ENCODE peak calls at places on chromosomes 6 and 20, in four cellular contexts. V is COR-L47; S is CD8-positive, alpha-beta T cell; Y is HCEC 1CT. K is an unnamed sample.

GRCh38 chr6:6676910-6677441 is 88.5 kb downstream of the LY86 start:
- DNase-seq in V (peak), S (peak), Y (peak), K (peak)

GRCh38 chr6:25279748-25280616 is 808 bp downstream of the CARMIL1 start:
- DNase-seq in V (peak), S (no peak), Y (no peak), K (no peak)

GRCh38 chr6:121442591-121442990 is 7.1 kb downstream of the GJA1 start:
- DNase-seq in V (no peak), S (no peak), Y (no peak), K (no peak)

GRCh38 chr20:53739799-53740785 is 146.5 kb upstream of the ZNF217 start:
- DNase-seq in V (no peak), S (no peak), Y (no peak), K (no peak)

GRCh38 chr6:169652896-169653295 is 48.9 kb downstream of the WDR27 start:
- DNase-seq in V (no peak), S (no peak), Y (no peak), K (no peak)

GRCh38 chr6:35425284-35425683 is 26.9 kb upstream of the FANCE start:
- DNase-seq in V (no peak), S (no peak), Y (peak), K (no peak)

GRCh38 chr6:16816891-16817290 is 55.6 kb upstream of the ATXN1 start:
- DNase-seq in V (no peak), S (no peak), Y (no peak), K (no peak)

GRCh38 chr20:13243826-13244376 is 22.8 kb downstream of the ISM1 start:
- DNase-seq in V (no peak), S (no peak), Y (no peak), K (no peak)

GRCh38 chr6:1406306-1407058 is 17.1 kb downstream of the FOXF2 start:
- DNase-seq in V (no peak), S (no peak), Y (no peak), K (no peak)

GRCh38 chr6:20208687-20209378 is 3.4 kb downstream of the MBOAT1 start:
- DNase-seq in V (no peak), S (no peak), Y (no peak), K (no peak)

GRCh38 chr20:31849306-31849930 is 4.0 kb upstream of the FOXS1 start:
- DNase-seq in V (peak), S (no peak), Y (no peak), K (no peak)

GRCh38 chr6:19551611-19552010 is 285.6 kb upstream of the ID4 start:
- DNase-seq in V (no peak), S (no peak), Y (no peak), K (no peak)

GRCh38 chr6:107408714-107409113 is 50.6 kb downstream of the PDSS2 start:
- DNase-seq in V (no peak), S (no peak), Y (no peak), K (no peak)

GRCh38 chr6:131950767-131951575 is at the start of gene CCN2:
- DNase-seq in V (no peak), S (no peak), Y (peak), K (peak)

GRCh38 chr6:1382883-1383728 is 6.3 kb upstream of the FOXF2 start:
- DNase-seq in V (no peak), S (no peak), Y (no peak), K (no peak)

GRCh38 chr6:145028144-145028818 is 707.0 kb downstream of the EPM2A start:
- DNase-seq in V (peak), S (no peak), Y (peak), K (peak)

GRCh38 chr6:35371494-35372262 is 29.3 kb downstream of the PPARD start:
- DNase-seq in V (no peak), S (no peak), Y (no peak), K (no peak)

GRCh38 chr20:50020283-50020682 is 37.5 kb downstream of the SNAI1 start:
- DNase-seq in V (no peak), S (no peak), Y (peak), K (no peak)

GRCh38 chr20:58669287-58670006 is 18.4 kb downstream of the STX16 start:
- DNase-seq in V (no peak), S (no peak), Y (no peak), K (no peak)

GRCh38 chr6:111731404-111732195 is 125.9 kb upstream of the TRAF3IP2 start:
- DNase-seq in V (no peak), S (no peak), Y (no peak), K (no peak)

GRCh38 chr6:11755725-11756124 is 22.9 kb downstream of the ADTRP start:
- DNase-seq in V (no peak), S (no peak), Y (no peak), K (no peak)

GRCh38 chr6:143260857-143261256 is 189.6 kb downstream of the ADAT2 start:
- DNase-seq in V (no peak), S (no peak), Y (peak), K (no peak)